ENCODE peak calls at places on chromosomes 11 and 22, in eight cellular contexts. V is tibial nerve; L is CD8-positive, alpha-beta T cell; D is OCI-LY7; A is cardiac muscle cell; K is right lobe of liver; M is MM.1S; B is CD4-positive, alpha-beta memory T cell. Y is an unnamed sample.

GRCh38 chr11:57515332-57516060 is at the start of gene SLC43A1:
- DNase-seq in K (peak; percentile 89), V (peak; percentile 43), A (peak; percentile 72), B (peak; percentile 13), M (peak; percentile 28), D (peak; percentile 63), L (peak; percentile 13), Y (no peak)

GRCh38 chr11:95790933-95791247 is 592 bp downstream of the CEP57 start:
- DNase-seq in L (peak; percentile 52), B (peak; percentile 50), K (peak; percentile 96), A (peak; percentile 72), M (peak; percentile 81), V (peak; percentile 55), D (peak; percentile 71), Y (peak; percentile 9)

GRCh38 chr11:122917311-122917710 is 34.8 kb downstream of the JHY start:
- DNase-seq in A (peak; percentile 19), L (no peak), D (no peak), K (no peak), M (no peak), V (no peak), B (no peak), Y (no peak)

GRCh38 chr11:65210748-65211147 is 29.0 kb downstream of the CAPN1 start:
- DNase-seq in B (no peak), L (no peak), A (no peak), V (no peak), K (peak; percentile 70), M (no peak), D (no peak), Y (no peak)

GRCh38 chr11:64276653-64277431 is 7.6 kb downstream of the BAD start:
- DNase-seq in A (no peak), K (no peak), B (no peak), V (no peak), M (peak; percentile 0), D (no peak), L (no peak), Y (no peak)

GRCh38 chr11:3950996-3951662 is 95.7 kb downstream of the STIM1 start:
- DNase-seq in L (no peak), K (no peak), D (no peak), B (peak; percentile 45), V (no peak), A (peak; percentile 85), M (peak; percentile 10), Y (no peak)

GRCh38 chr11:27444801-27445215 is 27.8 kb downstream of the LGR4 start:
- DNase-seq in M (no peak), K (no peak), A (no peak), V (no peak), D (no peak), B (no peak), L (no peak), Y (no peak)

GRCh38 chr11:96095884-96096301 is 172.0 kb upstream of the MTMR2 start:
- DNase-seq in D (no peak), B (no peak), K (no peak), V (no peak), M (no peak), L (no peak), A (no peak), Y (no peak)

GRCh38 chr11:47587733-47588326 is 1.4 kb downstream of the FAM180B start:
- DNase-seq in A (no peak), B (no peak), K (no peak), V (peak; percentile 43), D (no peak), L (no peak), M (no peak), Y (no peak)

GRCh38 chr22:32904044-32904443 is 102.5 kb downstream of the TIMP3 start:
- DNase-seq in L (no peak), V (no peak), B (no peak), M (peak; percentile 17), D (peak; percentile 35), A (peak; percentile 61), K (no peak), Y (no peak)

GRCh38 chr11:112835556-112835955 is 125.7 kb upstream of the NCAM1 start:
- DNase-seq in D (no peak), A (no peak), K (no peak), V (no peak), B (no peak), M (no peak), L (no peak), Y (no peak)

GRCh38 chr11:27722945-27723344 is 22.7 kb upstream of the BDNF start:
- DNase-seq in L (no peak), D (no peak), V (no peak), M (no peak), B (no peak), K (no peak), A (peak; percentile 33), Y (no peak)

GRCh38 chr22:28314959-28315358 is 364.7 kb downstream of the TTC28 start:
- DNase-seq in L (no peak), D (no peak), A (no peak), B (no peak), V (no peak), M (no peak), K (no peak), Y (no peak)

GRCh38 chr11:3865388-3866193 is 10.1 kb downstream of the STIM1 start:
- DNase-seq in L (no peak), D (peak; percentile 73), A (peak; percentile 80), B (no peak), V (no peak), M (no peak), K (no peak), Y (no peak)

GRCh38 chr22:31084811-31085492 is 3.8 kb downstream of the SMTN start:
- DNase-seq in V (peak; percentile 84), D (peak; percentile 86), M (peak; percentile 88), K (peak; percentile 87), A (peak; percentile 93), B (peak; percentile 82), L (peak; percentile 85), Y (peak; percentile 72)

GRCh38 chr11:111370902-111371578 is 8.0 kb downstream of the POU2AF1 start:
- DNase-seq in V (no peak), D (no peak), K (no peak), B (no peak), A (no peak), L (no peak), M (peak; percentile 89), Y (no peak)

GRCh38 chr11:44609028-44609782 is 43.7 kb downstream of the CD82 start:
- DNase-seq in D (peak; percentile 70), K (no peak), V (no peak), L (peak; percentile 33), A (no peak), M (no peak), B (peak; percentile 39), Y (no peak)

GRCh38 chr11:19988598-19988997 is 171.7 kb downstream of the DBX1 start:
- DNase-seq in B (no peak), V (no peak), D (no peak), K (no peak), M (no peak), L (no peak), A (peak; percentile 78), Y (no peak)

GRCh38 chr11:63614136-63614664 is at the start of gene PLAAT3:
- DNase-seq in D (no peak), K (peak; percentile 94), V (peak; percentile 66), A (peak; percentile 83), L (peak; percentile 30), M (peak; percentile 35), B (peak; percentile 19), Y (peak; percentile 11)

GRCh38 chr11:11841605-11842425 is at the start of gene USP47:
- DNase-seq in A (peak; percentile 88), B (peak; percentile 95), M (peak; percentile 89), K (peak; percentile 92), L (peak; percentile 98), D (peak; percentile 90), V (peak; percentile 90), Y (peak; percentile 92)

DNA sequence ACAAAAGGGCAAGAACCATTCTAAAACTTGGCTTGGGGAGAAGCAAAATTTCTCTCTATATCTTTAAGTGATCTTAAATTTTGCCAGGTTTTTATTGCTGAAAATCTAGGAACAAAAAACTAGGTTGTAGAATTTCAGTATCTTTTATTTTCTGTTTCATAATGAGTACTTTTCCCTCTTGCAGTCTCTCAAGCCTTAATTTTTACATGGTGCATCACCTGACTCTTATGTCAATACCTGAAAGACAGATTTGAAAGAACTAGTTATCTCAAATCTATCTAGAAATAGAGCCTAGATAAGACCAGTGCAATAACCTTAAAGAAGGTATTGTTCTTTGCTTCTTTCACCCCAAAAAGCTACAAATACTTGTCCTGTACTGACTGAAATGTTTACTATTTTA is 122.1 kb downstream of the TRIM44 start:
- DNase-seq in V (no peak), L (no peak), M (no peak), A (no peak), K (no peak), B (no peak), D (no peak), Y (no peak)
- H3K4me1 ChIP-seq in V (no peaks in the 10 kb centered on the region), L (peaks cover 22% of the 10 kb centered on the region), M (peaks cover 7% of the 10 kb centered on the region), A (peaks cover 44% of the 10 kb centered on the region), K (no peaks in the 10 kb centered on the region), B (peaks cover 14% of the 10 kb centered on the region), D (no peaks in the 10 kb centered on the region), Y (peaks cover 4% of the 10 kb centered on the region)

DNA sequence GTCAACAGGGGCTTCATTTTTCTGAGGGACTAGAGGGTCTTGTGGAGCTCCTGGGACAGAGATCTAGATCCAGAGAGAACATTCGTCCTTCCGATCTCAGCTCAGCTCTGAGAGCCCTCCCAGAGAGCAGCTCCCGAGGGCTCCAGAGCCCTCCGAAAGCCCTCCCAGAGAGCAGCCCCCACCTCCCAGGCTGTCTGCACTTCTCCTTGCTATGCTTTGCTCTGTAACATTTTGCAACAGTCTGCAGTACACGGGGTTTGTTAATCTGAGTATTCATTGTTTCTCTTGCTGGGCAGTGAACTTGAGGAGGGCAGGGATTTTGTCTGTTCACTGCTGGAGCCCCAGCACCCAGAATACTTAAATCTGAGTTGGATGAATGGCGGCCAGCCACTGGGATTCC is 2.6 kb downstream of the GGA1 start:
- DNase-seq in A (peak; percentile 34), D (no peak), K (no peak), L (no peak), B (no peak), M (no peak), V (no peak), Y (no peak)
- H3K4me1 ChIP-seq in A (peaks cover 10% of the 10 kb centered on the region), D (peaks cover 31% of the 10 kb centered on the region), K (no peaks in the 10 kb centered on the region), L (peaks cover 33% of the 10 kb centered on the region), B (peaks cover 39% of the 10 kb centered on the region), M (peaks cover 7% of the 10 kb centered on the region), V (peaks cover 30% of the 10 kb centered on the region), Y (peaks cover 28% of the 10 kb centered on the region)

GRCh38 chr11:94129505-94130335 is 1.1 kb downstream of the PANX1 start:
- DNase-seq in L (no peak), M (no peak), A (peak; percentile 34), K (no peak), V (no peak), B (peak; percentile 15), D (peak; percentile 50), Y (no peak)
- H3K4me1 ChIP-seq in L (peaks cover 34% of the 10 kb centered on the region), M (peaks cover 20% of the 10 kb centered on the region), A (peaks cover 17% of the 10 kb centered on the region), K (no peaks in the 10 kb centered on the region), V (peaks cover 13% of the 10 kb centered on the region), B (peaks cover 60% of the 10 kb centered on the region), D (peaks cover 27% of the 10 kb centered on the region), Y (peaks cover 17% of the 10 kb centered on the region)

GRCh38 chr22:20246368-20247009 is 21.6 kb downstream of the RTN4R start:
- DNase-seq in B (no peak), A (no peak), L (no peak), D (no peak), K (peak; percentile 73), V (no peak), M (no peak), Y (no peak)
- H3K4me1 ChIP-seq in B (peaks cover 47% of the 10 kb centered on the region), A (peaks cover 41% of the 10 kb centered on the region), L (peaks cover 59% of the 10 kb centered on the region), D (peaks cover 23% of the 10 kb centered on the region), K (no peaks in the 10 kb centered on the region), V (peaks cover 16% of the 10 kb centered on the region), M (no peaks in the 10 kb centered on the region), Y (peaks cover 47% of the 10 kb centered on the region)